ENCODE peak calls at places on chromosomes 4 and X, in ten cellular contexts. One of them, this sample, is unnamed.

GRCh38 chrX:140701480-140701879 is 8.1 kb upstream of the LINC00632 start:
- DNase-seq in IMR-90: peak
- DNase-seq in psoas muscle: no peak
- DNase-seq in NCI-H226: no peak
- DNase-seq in stromal cell of bone marrow: peak
- DNase-seq in fibroblast of mammary gland: peak
- DNase-seq in HS-5: no peak
- DNase-seq in fibroblast of lung: peak
- DNase-seq in omental fat pad: no peak
- DNase-seq in T-helper 2 cell: no peak
- DNase-seq in this sample: no peak

GRCh38 chr4:163284304-163284703 is 48.1 kb downstream of the NPY1R start:
- DNase-seq in IMR-90: no peak
- DNase-seq in psoas muscle: no peak
- DNase-seq in NCI-H226: no peak
- DNase-seq in stromal cell of bone marrow: no peak
- DNase-seq in fibroblast of mammary gland: no peak
- DNase-seq in HS-5: no peak
- DNase-seq in fibroblast of lung: no peak
- DNase-seq in omental fat pad: no peak
- DNase-seq in T-helper 2 cell: no peak
- DNase-seq in this sample: no peak

GRCh38 chrX:48956728-48957414 is 536 bp downstream of the OTUD5 start:
- DNase-seq in IMR-90: no peak
- DNase-seq in psoas muscle: peak
- DNase-seq in NCI-H226: no peak
- DNase-seq in stromal cell of bone marrow: no peak
- DNase-seq in fibroblast of mammary gland: no peak
- DNase-seq in HS-5: no peak
- DNase-seq in fibroblast of lung: no peak
- DNase-seq in omental fat pad: no peak
- DNase-seq in T-helper 2 cell: no peak
- DNase-seq in this sample: no peak

GRCh38 chr4:68489338-68489737 is 42.1 kb downstream of the TMPRSS11E start:
- DNase-seq in IMR-90: no peak
- DNase-seq in psoas muscle: no peak
- DNase-seq in NCI-H226: no peak
- DNase-seq in stromal cell of bone marrow: no peak
- DNase-seq in fibroblast of mammary gland: no peak
- DNase-seq in HS-5: no peak
- DNase-seq in fibroblast of lung: no peak
- DNase-seq in omental fat pad: no peak
- DNase-seq in T-helper 2 cell: no peak
- DNase-seq in this sample: no peak

GRCh38 chrX:110509778-110510510 is 151.3 kb downstream of the RTL9 start:
- DNase-seq in IMR-90: no peak
- DNase-seq in psoas muscle: no peak
- DNase-seq in NCI-H226: no peak
- DNase-seq in stromal cell of bone marrow: no peak
- DNase-seq in fibroblast of mammary gland: no peak
- DNase-seq in HS-5: peak
- DNase-seq in fibroblast of lung: peak
- DNase-seq in omental fat pad: no peak
- DNase-seq in T-helper 2 cell: no peak
- DNase-seq in this sample: peak

GRCh38 chr4:152672403-152673092 is 7.2 kb downstream of the TMEM154 start:
- DNase-seq in IMR-90: no peak
- DNase-seq in psoas muscle: no peak
- DNase-seq in NCI-H226: no peak
- DNase-seq in stromal cell of bone marrow: no peak
- DNase-seq in fibroblast of mammary gland: no peak
- DNase-seq in HS-5: no peak
- DNase-seq in fibroblast of lung: no peak
- DNase-seq in omental fat pad: no peak
- DNase-seq in T-helper 2 cell: no peak
- DNase-seq in this sample: no peak

GRCh38 chr4:123364906-123365305 is 31.7 kb upstream of the SPRY1 start:
- DNase-seq in IMR-90: no peak
- DNase-seq in psoas muscle: no peak
- DNase-seq in NCI-H226: no peak
- DNase-seq in stromal cell of bone marrow: no peak
- DNase-seq in fibroblast of mammary gland: no peak
- DNase-seq in HS-5: no peak
- DNase-seq in fibroblast of lung: no peak
- DNase-seq in omental fat pad: no peak
- DNase-seq in T-helper 2 cell: no peak
- DNase-seq in this sample: peak

GRCh38 chr4:142595222-142595871 is 250.8 kb downstream of the INPP4B start:
- DNase-seq in IMR-90: no peak
- DNase-seq in psoas muscle: no peak
- DNase-seq in NCI-H226: no peak
- DNase-seq in stromal cell of bone marrow: no peak
- DNase-seq in fibroblast of mammary gland: no peak
- DNase-seq in HS-5: no peak
- DNase-seq in fibroblast of lung: no peak
- DNase-seq in omental fat pad: no peak
- DNase-seq in T-helper 2 cell: no peak
- DNase-seq in this sample: no peak

GRCh38 chrX:23784487-23785301 is 1.7 kb downstream of the SAT1 start:
- DNase-seq in IMR-90: peak
- DNase-seq in psoas muscle: no peak
- DNase-seq in NCI-H226: peak
- DNase-seq in stromal cell of bone marrow: peak
- DNase-seq in fibroblast of mammary gland: peak
- DNase-seq in HS-5: peak
- DNase-seq in fibroblast of lung: peak
- DNase-seq in omental fat pad: no peak
- DNase-seq in T-helper 2 cell: no peak
- DNase-seq in this sample: peak

GRCh38 chrX:50903387-50904027 is 7.0 kb upstream of the BMP15 start:
- DNase-seq in IMR-90: peak
- DNase-seq in psoas muscle: no peak
- DNase-seq in NCI-H226: no peak
- DNase-seq in stromal cell of bone marrow: peak
- DNase-seq in fibroblast of mammary gland: peak
- DNase-seq in HS-5: no peak
- DNase-seq in fibroblast of lung: peak
- DNase-seq in omental fat pad: no peak
- DNase-seq in T-helper 2 cell: no peak
- DNase-seq in this sample: peak

GRCh38 chr4:102438873-102439614 is 62.1 kb upstream of the NFKB1 start:
- DNase-seq in IMR-90: peak
- DNase-seq in psoas muscle: no peak
- DNase-seq in NCI-H226: peak
- DNase-seq in stromal cell of bone marrow: peak
- DNase-seq in fibroblast of mammary gland: peak
- DNase-seq in HS-5: peak
- DNase-seq in fibroblast of lung: peak
- DNase-seq in omental fat pad: no peak
- DNase-seq in T-helper 2 cell: no peak
- DNase-seq in this sample: peak

This sample was measured in foreskin keratinocyte.